ENCODE peak calls at places on chromosomes 2 and 18, in six cellular contexts. One of them, this sample, is unnamed.

GRCh38 chr2:140714586-140714985 is 1416.2 kb downstream of the LRP1B start:
- DNase-seq in upper lobe of right lung: no peak
- DNase-seq in cardiac fibroblast: no peak
- DNase-seq in GM12864: no peak
- DNase-seq in RWPE1: no peak
- DNase-seq in A549: no peak
- DNase-seq in this sample: no peak

GRCh38 chr2:239339726-239340654 is 60.8 kb downstream of the HDAC4 start:
- DNase-seq in cardiac fibroblast: no peak
- DNase-seq in GM12864: no peak
- DNase-seq in upper lobe of right lung: no peak
- DNase-seq in RWPE1: no peak
- DNase-seq in A549: no peak
- DNase-seq in this sample: no peak

GRCh38 chr2:147538088-147538487 is 306.7 kb upstream of the ACVR2A start:
- DNase-seq in upper lobe of right lung: no peak
- DNase-seq in cardiac fibroblast: peak
- DNase-seq in A549: no peak
- DNase-seq in RWPE1: no peak
- DNase-seq in GM12864: no peak
- DNase-seq in this sample: no peak

GRCh38 chr2:28422903-28423741 is 30.5 kb downstream of the FOSL2 start:
- DNase-seq in GM12864: no peak
- DNase-seq in cardiac fibroblast: no peak
- DNase-seq in RWPE1: no peak
- DNase-seq in upper lobe of right lung: no peak
- DNase-seq in A549: no peak
- DNase-seq in this sample: no peak

GRCh38 chr2:24104906-24105305 is 18.2 kb downstream of the PFN4 start:
- DNase-seq in GM12864: no peak
- DNase-seq in A549: no peak
- DNase-seq in cardiac fibroblast: no peak
- DNase-seq in RWPE1: no peak
- DNase-seq in upper lobe of right lung: no peak
- DNase-seq in this sample: no peak

GRCh38 chr2:18105929-18106328 is 227.5 kb downstream of the KCNS3 start:
- DNase-seq in GM12864: no peak
- DNase-seq in cardiac fibroblast: no peak
- DNase-seq in A549: no peak
- DNase-seq in upper lobe of right lung: no peak
- DNase-seq in RWPE1: no peak
- DNase-seq in this sample: no peak

GRCh38 chr2:108640731-108641130 is 78.6 kb upstream of the RANBP2 start:
- DNase-seq in GM12864: no peak
- DNase-seq in upper lobe of right lung: no peak
- DNase-seq in A549: peak
- DNase-seq in RWPE1: peak
- DNase-seq in cardiac fibroblast: peak
- DNase-seq in this sample: no peak

GRCh38 chr2:37671013-37671815 is at the start of gene CDC42EP3:
- DNase-seq in RWPE1: peak
- DNase-seq in upper lobe of right lung: peak
- DNase-seq in cardiac fibroblast: peak
- DNase-seq in A549: peak
- DNase-seq in GM12864: no peak
- DNase-seq in this sample: peak

GRCh38 chr2:173855686-173856085 is 109.5 kb downstream of the SP3 start:
- DNase-seq in RWPE1: no peak
- DNase-seq in cardiac fibroblast: peak
- DNase-seq in GM12864: no peak
- DNase-seq in upper lobe of right lung: no peak
- DNase-seq in A549: no peak
- DNase-seq in this sample: no peak

GRCh38 chr2:109423556-109424359 is 190.0 kb downstream of the SEPTIN10 start:
- DNase-seq in RWPE1: no peak
- DNase-seq in A549: no peak
- DNase-seq in cardiac fibroblast: no peak
- DNase-seq in upper lobe of right lung: no peak
- DNase-seq in GM12864: no peak
- DNase-seq in this sample: no peak

GRCh38 chr18:10032331-10032979 is 118.6 kb downstream of the VAPA start:
- DNase-seq in GM12864: no peak
- DNase-seq in A549: no peak
- DNase-seq in upper lobe of right lung: no peak
- DNase-seq in cardiac fibroblast: no peak
- DNase-seq in RWPE1: no peak
- DNase-seq in this sample: no peak

GRCh38 chr2:23526114-23526513 is 141.1 kb downstream of the KLHL29 start:
- DNase-seq in cardiac fibroblast: no peak
- DNase-seq in A549: no peak
- DNase-seq in GM12864: no peak
- DNase-seq in upper lobe of right lung: no peak
- DNase-seq in RWPE1: no peak
- DNase-seq in this sample: no peak

GRCh38 chr2:36812196-36812595 is 115.7 kb downstream of the VIT start:
- DNase-seq in A549: peak
- DNase-seq in upper lobe of right lung: no peak
- DNase-seq in GM12864: no peak
- DNase-seq in cardiac fibroblast: no peak
- DNase-seq in RWPE1: no peak
- DNase-seq in this sample: no peak

GRCh38 chr2:28407131-28407975 is 14.7 kb downstream of the FOSL2 start:
- DNase-seq in cardiac fibroblast: no peak
- DNase-seq in A549: no peak
- DNase-seq in upper lobe of right lung: peak
- DNase-seq in GM12864: no peak
- DNase-seq in RWPE1: no peak
- DNase-seq in this sample: no peak

GRCh38 chr18:5630057-5630765 is 86.4 kb upstream of the EPB41L3 start:
- DNase-seq in RWPE1: peak
- DNase-seq in upper lobe of right lung: peak
- DNase-seq in GM12864: no peak
- DNase-seq in cardiac fibroblast: peak
- DNase-seq in A549: peak
- DNase-seq in this sample: peak

GRCh38 chr2:159381574-159381973 is 95.1 kb upstream of the WDSUB1 start:
- DNase-seq in A549: no peak
- DNase-seq in cardiac fibroblast: no peak
- DNase-seq in RWPE1: no peak
- DNase-seq in upper lobe of right lung: no peak
- DNase-seq in GM12864: no peak
- DNase-seq in this sample: no peak

GRCh38 chr2:55169359-55169758 is 62.7 kb downstream of the CLHC1 start:
- DNase-seq in A549: no peak
- DNase-seq in cardiac fibroblast: no peak
- DNase-seq in upper lobe of right lung: no peak
- DNase-seq in GM12864: no peak
- DNase-seq in RWPE1: no peak
- DNase-seq in this sample: no peak

GRCh38 chr18:7789853-7790552 is 222.9 kb downstream of the PTPRM start:
- DNase-seq in upper lobe of right lung: no peak
- DNase-seq in A549: peak
- DNase-seq in RWPE1: peak
- DNase-seq in cardiac fibroblast: peak
- DNase-seq in GM12864: no peak
- DNase-seq in this sample: peak

GRCh38 chr2:232038251-232038897 is 76.9 kb downstream of the DIS3L2 start:
- DNase-seq in upper lobe of right lung: no peak
- DNase-seq in A549: no peak
- DNase-seq in GM12864: no peak
- DNase-seq in cardiac fibroblast: peak
- DNase-seq in RWPE1: no peak
- DNase-seq in this sample: no peak

GRCh38 chr2:165610591-165611029 is 141.1 kb downstream of the CSRNP3 start:
- DNase-seq in cardiac fibroblast: no peak
- DNase-seq in GM12864: no peak
- DNase-seq in upper lobe of right lung: no peak
- DNase-seq in A549: no peak
- DNase-seq in RWPE1: no peak
- DNase-seq in this sample: no peak

GRCh38 chr2:28951910-28952805 is 28.9 kb upstream of the TOGARAM2 start:
- DNase-seq in RWPE1: no peak
- DNase-seq in cardiac fibroblast: peak
- DNase-seq in upper lobe of right lung: no peak
- DNase-seq in GM12864: no peak
- DNase-seq in A549: peak
- DNase-seq in this sample: no peak

GRCh38 chr2:157830696-157831570 is 45.2 kb downstream of the ACVR1 start:
- DNase-seq in A549: peak
- DNase-seq in upper lobe of right lung: no peak
- DNase-seq in GM12864: no peak
- DNase-seq in cardiac fibroblast: peak
- DNase-seq in RWPE1: peak
- DNase-seq in this sample: no peak

GRCh38 chr2:145305854-145306253 is 785.9 kb upstream of the ZEB2 start:
- DNase-seq in GM12864: no peak
- DNase-seq in A549: no peak
- DNase-seq in upper lobe of right lung: no peak
- DNase-seq in RWPE1: no peak
- DNase-seq in cardiac fibroblast: no peak
- DNase-seq in this sample: no peak

GRCh38 chr2:184765048-184765881 is 166.9 kb downstream of the ZNF804A start:
- DNase-seq in GM12864: no peak
- DNase-seq in A549: no peak
- DNase-seq in upper lobe of right lung: no peak
- DNase-seq in cardiac fibroblast: no peak
- DNase-seq in RWPE1: no peak
- DNase-seq in this sample: no peak

GRCh38 chr2:229633546-229633945 is 80.8 kb downstream of the DNER start:
- DNase-seq in cardiac fibroblast: no peak
- DNase-seq in A549: no peak
- DNase-seq in upper lobe of right lung: no peak
- DNase-seq in RWPE1: no peak
- DNase-seq in GM12864: no peak
- DNase-seq in this sample: no peak

DNA sequence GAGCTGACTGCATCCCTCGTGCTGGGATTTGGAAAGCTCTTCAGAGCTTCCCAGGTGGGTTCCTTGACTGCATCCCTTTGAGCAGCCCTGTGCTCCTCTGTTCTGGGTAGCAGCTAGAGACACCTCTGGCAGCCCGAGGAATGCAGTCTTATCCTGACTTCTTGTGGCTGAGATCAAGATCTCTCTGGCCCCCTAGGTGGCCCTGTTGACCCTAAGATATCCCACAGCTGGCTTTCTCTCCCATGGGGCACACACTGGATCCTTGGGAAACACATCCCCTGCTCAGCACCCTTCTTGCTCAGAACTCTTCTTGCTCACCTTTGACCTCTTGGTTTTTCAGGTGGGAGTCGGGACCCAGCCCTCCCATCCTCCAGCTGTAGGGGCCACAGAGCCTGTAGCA is 237.2 kb downstream of the TSN start:
- DNase-seq in upper lobe of right lung: no peak
- DNase-seq in RWPE1: no peak
- DNase-seq in A549: no peak
- DNase-seq in cardiac fibroblast: no peak
- DNase-seq in GM12864: no peak
- DNase-seq in this sample: no peak
- TF ChIP-seq CTCF in upper lobe of right lung: no peak
- TF ChIP-seq CTCF in RWPE1: no peak
- TF ChIP-seq CTCF in A549: no peak
- TF ChIP-seq CTCF in cardiac fibroblast: no peak
- TF ChIP-seq CTCF in GM12864: no peak
- TF ChIP-seq CTCF in this sample: no peak

GRCh38 chr2:178914259-178914849 is 107.1 kb upstream of the TTN start:
- DNase-seq in upper lobe of right lung: peak
- DNase-seq in GM12864: peak
- DNase-seq in A549: peak
- DNase-seq in RWPE1: peak
- DNase-seq in cardiac fibroblast: peak
- DNase-seq in this sample: peak
- TF ChIP-seq CTCF in upper lobe of right lung: peak
- TF ChIP-seq CTCF in GM12864: peak
- TF ChIP-seq CTCF in A549: peak
- TF ChIP-seq CTCF in RWPE1: peak
- TF ChIP-seq CTCF in cardiac fibroblast: peak
- TF ChIP-seq CTCF in this sample: peak

DNA sequence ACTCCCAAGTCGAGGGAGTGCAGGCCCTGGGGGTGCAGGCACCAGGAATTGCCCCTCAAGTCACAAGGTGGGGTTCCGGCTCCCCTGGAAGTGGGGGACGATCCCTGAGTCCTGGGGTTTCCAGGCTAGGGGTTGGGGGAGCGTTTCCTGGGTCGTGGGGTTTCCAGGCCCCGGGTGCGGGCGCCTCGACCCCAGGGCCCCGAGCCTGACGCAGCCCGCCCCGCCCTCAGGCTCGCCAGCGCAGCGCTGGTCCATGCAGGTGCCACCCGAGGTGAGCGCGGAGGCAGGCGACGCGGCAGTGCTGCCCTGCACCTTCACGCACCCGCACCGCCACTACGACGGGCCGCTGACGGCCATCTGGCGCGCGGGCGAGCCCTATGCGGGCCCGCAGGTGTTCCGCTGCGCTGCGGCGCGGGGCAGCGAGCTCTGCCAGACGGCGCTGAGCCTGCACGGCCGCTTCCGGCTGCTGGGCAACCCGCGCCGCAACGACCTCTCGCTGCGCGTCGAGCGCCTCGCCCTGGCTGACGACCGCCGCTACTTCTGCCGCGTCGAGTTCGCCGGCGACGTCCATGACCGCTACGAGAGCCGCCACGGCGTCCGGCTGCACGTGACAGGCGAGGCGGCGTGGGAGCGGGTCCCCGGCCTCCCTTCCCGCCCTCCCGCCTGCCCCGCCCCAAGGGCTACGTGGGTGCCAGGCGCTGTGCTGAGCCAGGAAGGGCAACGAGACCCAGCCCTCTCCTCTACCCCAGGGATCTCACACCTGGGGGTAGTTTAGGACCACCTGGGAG is 12.0 kb downstream of the SIGLEC15 start:
- DNase-seq in upper lobe of right lung: peak
- DNase-seq in RWPE1: no peak
- DNase-seq in GM12864: no peak
- DNase-seq in cardiac fibroblast: peak
- DNase-seq in A549: peak
- DNase-seq in this sample: peak
- TF ChIP-seq CTCF in upper lobe of right lung: peak
- TF ChIP-seq CTCF in RWPE1: no peak
- TF ChIP-seq CTCF in GM12864: peak
- TF ChIP-seq CTCF in cardiac fibroblast: no peak
- TF ChIP-seq CTCF in A549: peak
- TF ChIP-seq CTCF in this sample: no peak

DNA sequence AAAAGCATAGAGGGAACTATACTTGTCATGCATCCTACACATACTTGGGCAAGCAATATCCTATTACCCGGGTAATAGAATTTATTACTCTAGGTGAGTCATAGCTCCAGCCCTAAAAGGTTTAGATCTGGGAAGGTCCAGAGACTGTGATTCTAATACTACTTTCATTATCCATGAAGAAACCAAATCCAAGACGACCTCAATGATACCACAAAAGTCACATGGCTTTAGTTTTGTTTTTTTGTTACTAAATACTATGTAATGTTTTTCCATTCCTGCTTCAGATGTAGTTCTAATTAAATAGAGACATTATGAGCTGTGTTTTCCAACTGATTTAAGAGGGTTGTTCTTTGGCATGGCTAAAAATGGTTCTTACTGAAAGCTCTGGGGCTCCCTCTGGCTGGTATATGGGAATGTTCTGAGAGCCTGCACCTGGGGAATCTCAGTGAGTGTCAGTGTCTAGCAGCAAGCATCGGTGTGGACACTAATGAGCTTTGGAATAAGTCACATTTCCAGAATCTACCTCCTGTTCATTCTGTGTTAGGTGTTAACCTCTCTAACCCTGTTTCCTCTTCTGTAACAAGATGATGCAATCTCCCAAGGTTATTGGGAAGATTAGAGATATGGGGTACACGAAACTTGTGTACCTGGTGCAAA is 20.5 kb upstream of the IL1RL2 start:
- DNase-seq in A549: peak
- DNase-seq in GM12864: no peak
- DNase-seq in RWPE1: peak
- DNase-seq in cardiac fibroblast: peak
- DNase-seq in upper lobe of right lung: no peak
- DNase-seq in this sample: no peak
- TF ChIP-seq CTCF in A549: peak
- TF ChIP-seq CTCF in GM12864: no peak
- TF ChIP-seq CTCF in RWPE1: peak
- TF ChIP-seq CTCF in cardiac fibroblast: peak
- TF ChIP-seq CTCF in upper lobe of right lung: peak
- TF ChIP-seq CTCF in this sample: no peak